ENCODE peak calls at places on chromosomes 16 and 17, in six cellular contexts. One of them, this sample, is unnamed.

GRCh38 chr16:84548508-84548907 is 44.0 kb upstream of the MEAK7 start:
- DNase-seq in neural progenitor cell: no peak
- DNase-seq in lung: no peak
- DNase-seq in astrocyte of the spinal cord: no peak
- DNase-seq in HCT116: no peak
- DNase-seq in left lung: peak; percentile 53
- DNase-seq in this sample: no peak

GRCh38 chr16:12255919-12256665 is 279.6 kb downstream of the SNX29 start:
- DNase-seq in astrocyte of the spinal cord: no peak
- DNase-seq in left lung: no peak
- DNase-seq in neural progenitor cell: no peak
- DNase-seq in HCT116: no peak
- DNase-seq in lung: no peak
- DNase-seq in this sample: no peak

GRCh38 chr16:82031116-82032084 is 3.7 kb upstream of the HSD17B2 start:
- DNase-seq in HCT116: peak; percentile 62
- DNase-seq in lung: no peak
- DNase-seq in neural progenitor cell: peak; percentile 64
- DNase-seq in astrocyte of the spinal cord: peak; percentile 78
- DNase-seq in left lung: no peak
- DNase-seq in this sample: peak; percentile 81

GRCh38 chr16:24075929-24076716 is 180.0 kb upstream of the CACNG3 start:
- DNase-seq in left lung: no peak
- DNase-seq in lung: no peak
- DNase-seq in astrocyte of the spinal cord: no peak
- DNase-seq in HCT116: peak; percentile 10
- DNase-seq in neural progenitor cell: peak; percentile 13
- DNase-seq in this sample: no peak

GRCh38 chr17:56715613-56716357 is 117.9 kb downstream of the C17orf67 start:
- DNase-seq in HCT116: peak; percentile 83
- DNase-seq in neural progenitor cell: peak; percentile 92
- DNase-seq in lung: peak; percentile 84
- DNase-seq in astrocyte of the spinal cord: peak; percentile 83
- DNase-seq in left lung: no peak
- DNase-seq in this sample: peak; percentile 75

GRCh38 chr16:23248261-23249194 is 53.6 kb upstream of the SCNN1B start:
- DNase-seq in astrocyte of the spinal cord: no peak
- DNase-seq in HCT116: no peak
- DNase-seq in lung: no peak
- DNase-seq in neural progenitor cell: no peak
- DNase-seq in left lung: no peak
- DNase-seq in this sample: no peak

GRCh38 chr16:19463468-19464315 is 46.0 kb downstream of the TMC5 start:
- DNase-seq in lung: no peak
- DNase-seq in left lung: no peak
- DNase-seq in HCT116: no peak
- DNase-seq in neural progenitor cell: no peak
- DNase-seq in astrocyte of the spinal cord: no peak
- DNase-seq in this sample: no peak

GRCh38 chr17:70808596-70808995 is 639.3 kb downstream of the KCNJ2 start:
- DNase-seq in astrocyte of the spinal cord: no peak
- DNase-seq in HCT116: peak; percentile 28
- DNase-seq in left lung: no peak
- DNase-seq in neural progenitor cell: peak; percentile 5
- DNase-seq in lung: no peak
- DNase-seq in this sample: no peak

GRCh38 chr17:79026345-79027273 is 2.6 kb downstream of the C1QTNF1 start:
- DNase-seq in HCT116: peak; percentile 61
- DNase-seq in left lung: no peak
- DNase-seq in neural progenitor cell: no peak
- DNase-seq in astrocyte of the spinal cord: peak; percentile 65
- DNase-seq in lung: no peak
- DNase-seq in this sample: no peak

GRCh38 chr16:88456356-88457292 is 3.5 kb downstream of the ZFPM1 start:
- DNase-seq in neural progenitor cell: no peak
- DNase-seq in left lung: no peak
- DNase-seq in HCT116: no peak
- DNase-seq in astrocyte of the spinal cord: no peak
- DNase-seq in lung: no peak
- DNase-seq in this sample: no peak

GRCh38 chr16:87324411-87325275 is 7.5 kb upstream of the C16orf95 start:
- DNase-seq in astrocyte of the spinal cord: no peak
- DNase-seq in HCT116: no peak
- DNase-seq in neural progenitor cell: peak; percentile 84
- DNase-seq in left lung: peak; percentile 72
- DNase-seq in lung: no peak
- DNase-seq in this sample: no peak

GRCh38 chr16:76461836-76462235 is 184.6 kb downstream of the CNTNAP4 start:
- DNase-seq in left lung: no peak
- DNase-seq in HCT116: no peak
- DNase-seq in lung: no peak
- DNase-seq in neural progenitor cell: no peak
- DNase-seq in astrocyte of the spinal cord: no peak
- DNase-seq in this sample: no peak

GRCh38 chr17:48162946-48163506 is 55.5 kb downstream of the SNX11 start:
- DNase-seq in left lung: no peak
- DNase-seq in HCT116: no peak
- DNase-seq in neural progenitor cell: no peak
- DNase-seq in lung: no peak
- DNase-seq in astrocyte of the spinal cord: peak; percentile 47
- DNase-seq in this sample: no peak
- H3K4me3 ChIP-seq in left lung: no peak overlapping the region
- H3K4me3 ChIP-seq in HCT116: no peak overlapping the region
- H3K4me3 ChIP-seq in neural progenitor cell: no peak overlapping the region
- H3K4me3 ChIP-seq in lung: no peak overlapping the region
- H3K4me3 ChIP-seq in astrocyte of the spinal cord: no peak overlapping the region
- H3K4me3 ChIP-seq in this sample: no peak overlapping the region

GRCh38 chr17:37187262-37187661 is 188.5 kb upstream of the C17orf78 start:
- DNase-seq in lung: no peak
- DNase-seq in left lung: no peak
- DNase-seq in neural progenitor cell: no peak
- DNase-seq in astrocyte of the spinal cord: peak; percentile 4
- DNase-seq in HCT116: no peak
- DNase-seq in this sample: no peak

GRCh38 chr17:37191219-37191618 is 184.6 kb upstream of the C17orf78 start:
- DNase-seq in lung: no peak
- DNase-seq in HCT116: no peak
- DNase-seq in astrocyte of the spinal cord: peak; percentile 45
- DNase-seq in neural progenitor cell: no peak
- DNase-seq in left lung: no peak
- DNase-seq in this sample: no peak

GRCh38 chr17:37194208-37194607 is 181.6 kb upstream of the C17orf78 start:
- DNase-seq in neural progenitor cell: peak; percentile 15
- DNase-seq in lung: no peak
- DNase-seq in HCT116: no peak
- DNase-seq in astrocyte of the spinal cord: no peak
- DNase-seq in left lung: no peak
- DNase-seq in this sample: no peak

GRCh38 chr17:37188157-37188556 is 187.6 kb upstream of the C17orf78 start:
- DNase-seq in left lung: no peak
- DNase-seq in neural progenitor cell: no peak
- DNase-seq in lung: no peak
- DNase-seq in astrocyte of the spinal cord: no peak
- DNase-seq in HCT116: no peak
- DNase-seq in this sample: no peak

DNA sequence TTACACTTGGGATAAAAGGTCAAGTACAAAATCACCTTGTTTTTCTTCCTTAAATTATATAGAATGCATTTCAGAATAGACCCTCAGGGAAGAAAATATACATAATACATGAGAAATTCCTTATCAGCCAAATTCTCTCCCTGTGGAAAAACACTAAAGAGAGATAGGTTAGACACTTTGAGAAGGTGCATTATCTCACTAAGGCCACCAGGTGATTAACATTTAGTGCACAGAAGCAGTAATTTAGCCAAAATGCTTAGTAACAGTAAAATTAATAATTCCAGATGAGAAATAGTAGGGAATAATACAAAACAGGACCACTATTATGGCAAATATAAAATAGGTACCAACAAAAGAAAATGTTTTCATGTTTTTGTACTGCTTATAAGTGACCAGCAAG is 185.3 kb upstream of the C17orf78 start:
- DNase-seq in HCT116: no peak
- DNase-seq in lung: no peak
- DNase-seq in astrocyte of the spinal cord: no peak
- DNase-seq in neural progenitor cell: no peak
- DNase-seq in left lung: no peak
- DNase-seq in this sample: no peak
- TF ChIP-seq CTCF in HCT116: peak; percentile 47
- TF ChIP-seq CTCF in lung: no peak
- TF ChIP-seq CTCF in astrocyte of the spinal cord: peak; percentile 6
- TF ChIP-seq CTCF in neural progenitor cell: no peak
- TF ChIP-seq CTCF in left lung: no peak
- TF ChIP-seq CTCF in this sample: no peak

GRCh38 chr17:58529275-58529674 is 14.8 kb upstream of the MTMR4 start:
- DNase-seq in lung: no peak
- DNase-seq in left lung: no peak
- DNase-seq in neural progenitor cell: peak; percentile 16
- DNase-seq in HCT116: no peak
- DNase-seq in astrocyte of the spinal cord: no peak
- DNase-seq in this sample: no peak

GRCh38 chr17:58530655-58531054 is 16.2 kb upstream of the MTMR4 start:
- DNase-seq in left lung: no peak
- DNase-seq in astrocyte of the spinal cord: no peak
- DNase-seq in lung: no peak
- DNase-seq in neural progenitor cell: peak; percentile 21
- DNase-seq in HCT116: no peak
- DNase-seq in this sample: no peak

GRCh38 chr17:58532555-58532951 is 18.1 kb upstream of the MTMR4 start:
- DNase-seq in lung: no peak
- DNase-seq in HCT116: no peak
- DNase-seq in astrocyte of the spinal cord: no peak
- DNase-seq in neural progenitor cell: peak; percentile 30
- DNase-seq in left lung: no peak
- DNase-seq in this sample: no peak

GRCh38 chr17:58531661-58532554 is 17.5 kb upstream of the MTMR4 start:
- DNase-seq in HCT116: no peak
- DNase-seq in lung: no peak
- DNase-seq in left lung: peak; percentile 94
- DNase-seq in astrocyte of the spinal cord: no peak
- DNase-seq in neural progenitor cell: peak; percentile 90
- DNase-seq in this sample: no peak

DNA sequence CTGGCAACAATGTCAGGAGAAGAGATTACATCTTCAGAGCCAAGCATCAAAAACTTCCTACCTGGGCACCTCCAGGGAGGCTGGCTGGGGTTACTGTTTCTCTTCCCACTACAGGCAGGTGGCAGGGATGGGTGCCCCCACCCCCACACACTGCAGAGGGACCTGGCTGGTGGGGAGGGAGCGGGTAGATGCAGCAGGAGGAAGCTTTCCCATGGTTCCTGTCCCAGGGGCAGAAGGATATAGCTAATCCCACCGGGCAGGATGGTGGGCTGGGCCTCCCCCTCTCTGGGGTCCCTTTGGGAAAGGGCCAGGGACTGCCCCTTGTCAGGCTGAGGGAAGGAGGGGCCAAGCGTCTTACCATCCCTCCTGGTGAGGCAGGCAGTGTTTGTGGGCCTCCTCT is 16.7 kb upstream of the MTMR4 start:
- DNase-seq in astrocyte of the spinal cord: no peak
- DNase-seq in neural progenitor cell: peak; percentile 44
- DNase-seq in left lung: no peak
- DNase-seq in lung: no peak
- DNase-seq in HCT116: no peak
- DNase-seq in this sample: no peak
- H3K4me3 ChIP-seq in astrocyte of the spinal cord: peak overlapping the region; percentile 34
- H3K4me3 ChIP-seq in neural progenitor cell: peak overlapping the region; percentile 76
- H3K4me3 ChIP-seq in left lung: peak overlapping the region; percentile 40
- H3K4me3 ChIP-seq in lung: no peak overlapping the region
- H3K4me3 ChIP-seq in HCT116: peak overlapping the region; percentile 56
- H3K4me3 ChIP-seq in this sample: peak overlapping the region; percentile 50

GRCh38 chr16:2770057-2770780 is 6.9 kb downstream of the ELOB start:
- DNase-seq in astrocyte of the spinal cord: no peak
- DNase-seq in left lung: no peak
- DNase-seq in HCT116: no peak
- DNase-seq in neural progenitor cell: no peak
- DNase-seq in lung: no peak
- DNase-seq in this sample: no peak
- TF ChIP-seq CTCF in astrocyte of the spinal cord: peak; percentile 7
- TF ChIP-seq CTCF in left lung: no peak
- TF ChIP-seq CTCF in HCT116: peak; percentile 36
- TF ChIP-seq CTCF in neural progenitor cell: no peak
- TF ChIP-seq CTCF in lung: no peak
- TF ChIP-seq CTCF in this sample: no peak

GRCh38 chr16:68088130-68088972 is 3.2 kb downstream of the NFATC3 start:
- DNase-seq in left lung: no peak
- DNase-seq in neural progenitor cell: no peak
- DNase-seq in HCT116: no peak
- DNase-seq in astrocyte of the spinal cord: no peak
- DNase-seq in lung: no peak
- DNase-seq in this sample: no peak
- H3K4me3 ChIP-seq in left lung: no peak overlapping the region
- H3K4me3 ChIP-seq in neural progenitor cell: peak overlapping the region; percentile 98
- H3K4me3 ChIP-seq in HCT116: no peak overlapping the region
- H3K4me3 ChIP-seq in astrocyte of the spinal cord: no peak overlapping the region
- H3K4me3 ChIP-seq in lung: no peak overlapping the region
- H3K4me3 ChIP-seq in this sample: no peak overlapping the region

GRCh38 chr17:8991514-8992285 is 26.2 kb upstream of the PIK3R5 start:
- DNase-seq in lung: peak; percentile 64
- DNase-seq in left lung: no peak
- DNase-seq in HCT116: peak; percentile 51
- DNase-seq in neural progenitor cell: peak; percentile 89
- DNase-seq in astrocyte of the spinal cord: peak; percentile 48
- DNase-seq in this sample: peak; percentile 44
- TF ChIP-seq CTCF in lung: peak; percentile 65
- TF ChIP-seq CTCF in left lung: peak; percentile 74
- TF ChIP-seq CTCF in HCT116: peak; percentile 92
- TF ChIP-seq CTCF in neural progenitor cell: peak; percentile 89
- TF ChIP-seq CTCF in astrocyte of the spinal cord: peak; percentile 72
- TF ChIP-seq CTCF in this sample: peak; percentile 80

GRCh38 chr16:27403601-27403992 is 1.6 kb downstream of the IL21R start:
- DNase-seq in lung: no peak
- DNase-seq in neural progenitor cell: no peak
- DNase-seq in astrocyte of the spinal cord: no peak
- DNase-seq in left lung: no peak
- DNase-seq in HCT116: no peak
- DNase-seq in this sample: no peak
- H3K4me3 ChIP-seq in lung: no peak overlapping the region
- H3K4me3 ChIP-seq in neural progenitor cell: no peak overlapping the region
- H3K4me3 ChIP-seq in astrocyte of the spinal cord: no peak overlapping the region
- H3K4me3 ChIP-seq in left lung: peak overlapping the region; percentile 34
- H3K4me3 ChIP-seq in HCT116: no peak overlapping the region
- H3K4me3 ChIP-seq in this sample: no peak overlapping the region